ENCODE peak calls at places on chromosome 22, in seven cellular contexts. K is MM.1S; O is brain microvascular endothelial cell; W is WERI-Rb-1; L is A549; Z is activated CD8-positive, alpha-beta T cell treated with anti-CD3 and anti-CD28 coated beads for 36 hours; G is fibroblast of pulmonary artery. E is an unnamed sample.

GRCh38 chr22:27594020-27594419 is 207.5 kb downstream of the MN1 start:
- DNase-seq in Z (no peak), G (no peak), K (no peak), W (no peak), L (no peak), O (no peak), E (no peak)

GRCh38 chr22:50732681-50733080 is 5.3 kb upstream of the ACR start:
- DNase-seq in W (no peak), L (no peak), K (no peak), G (no peak), O (no peak), Z (no peak), E (no peak)

GRCh38 chr22:47332246-47332980 is 570.0 kb downstream of the TBC1D22A start:
- DNase-seq in K (no peak), Z (no peak), O (no peak), G (no peak), W (no peak), L (no peak), E (no peak)

GRCh38 chr22:44963055-44963454 is 46.8 kb downstream of the PHF21B start:
- DNase-seq in Z (no peak), K (no peak), L (no peak), O (no peak), G (no peak), W (no peak), E (no peak)

GRCh38 chr22:28072066-28072465 is 153.0 kb upstream of the PITPNB start:
- DNase-seq in Z (no peak), G (no peak), O (no peak), K (no peak), W (no peak), L (no peak), E (no peak)

GRCh38 chr22:47851586-47851985 is 1089.1 kb downstream of the TBC1D22A start:
- DNase-seq in L (no peak), O (no peak), Z (no peak), K (no peak), W (no peak), G (no peak), E (no peak)

GRCh38 chr22:46293591-46294260 is 2.9 kb upstream of the GTSE1 start:
- DNase-seq in K (peak), O (peak), G (no peak), Z (peak), L (no peak), W (no peak), E (peak)

GRCh38 chr22:19565921-19566598 is 41.9 kb upstream of the CLDN5 start:
- DNase-seq in K (no peak), L (no peak), G (no peak), O (no peak), Z (no peak), W (no peak), E (no peak)

GRCh38 chr22:46036558-46037408 is 59.8 kb upstream of the WNT7B start:
- DNase-seq in O (no peak), W (peak), G (no peak), L (peak), Z (peak), K (peak), E (no peak)

GRCh38 chr22:49147617-49148175 is 680.0 kb downstream of the BRD1 start:
- DNase-seq in W (no peak), K (no peak), L (no peak), O (no peak), Z (no peak), G (no peak), E (no peak)

GRCh38 chr22:49149721-49150608 is 677.7 kb downstream of the BRD1 start:
- DNase-seq in K (no peak), L (no peak), W (no peak), G (no peak), O (no peak), Z (no peak), E (no peak)

GRCh38 chr22:49146511-49146910 is 681.2 kb downstream of the BRD1 start:
- DNase-seq in G (no peak), K (no peak), W (no peak), L (no peak), Z (no peak), O (no peak), E (no peak)

GRCh38 chr22:49148895-49149418 is 678.7 kb downstream of the BRD1 start:
- DNase-seq in Z (no peak), W (no peak), G (no peak), K (no peak), L (no peak), O (no peak), E (no peak)

GRCh38 chr22:49147171-49147570 is 680.5 kb downstream of the BRD1 start:
- DNase-seq in Z (no peak), L (no peak), K (no peak), O (no peak), W (no peak), G (no peak), E (no peak)
- TF ChIP-seq CTCF in Z (no peak), L (no peak), K (no peak), O (no peak), W (no peak), G (no peak), E (no peak)

GRCh38 chr22:23773247-23774113 is 831 bp downstream of the MMP11 start:
- DNase-seq in W (no peak), O (no peak), Z (no peak), G (no peak), K (no peak), L (no peak), E (no peak)

GRCh38 chr22:23769321-23769965 is 1.7 kb upstream of the CHCHD10 start:
- DNase-seq in Z (no peak), L (no peak), G (no peak), O (no peak), W (no peak), K (no peak), E (no peak)

GRCh38 chr22:23774114-23774921 is 1.7 kb downstream of the MMP11 start:
- DNase-seq in L (no peak), O (no peak), G (no peak), W (no peak), Z (no peak), K (no peak), E (no peak)

GRCh38 chr22:23774922-23775436 is 2.3 kb downstream of the MMP11 start:
- DNase-seq in O (peak), L (peak), G (peak), W (no peak), K (no peak), Z (no peak), E (no peak)

DNA sequence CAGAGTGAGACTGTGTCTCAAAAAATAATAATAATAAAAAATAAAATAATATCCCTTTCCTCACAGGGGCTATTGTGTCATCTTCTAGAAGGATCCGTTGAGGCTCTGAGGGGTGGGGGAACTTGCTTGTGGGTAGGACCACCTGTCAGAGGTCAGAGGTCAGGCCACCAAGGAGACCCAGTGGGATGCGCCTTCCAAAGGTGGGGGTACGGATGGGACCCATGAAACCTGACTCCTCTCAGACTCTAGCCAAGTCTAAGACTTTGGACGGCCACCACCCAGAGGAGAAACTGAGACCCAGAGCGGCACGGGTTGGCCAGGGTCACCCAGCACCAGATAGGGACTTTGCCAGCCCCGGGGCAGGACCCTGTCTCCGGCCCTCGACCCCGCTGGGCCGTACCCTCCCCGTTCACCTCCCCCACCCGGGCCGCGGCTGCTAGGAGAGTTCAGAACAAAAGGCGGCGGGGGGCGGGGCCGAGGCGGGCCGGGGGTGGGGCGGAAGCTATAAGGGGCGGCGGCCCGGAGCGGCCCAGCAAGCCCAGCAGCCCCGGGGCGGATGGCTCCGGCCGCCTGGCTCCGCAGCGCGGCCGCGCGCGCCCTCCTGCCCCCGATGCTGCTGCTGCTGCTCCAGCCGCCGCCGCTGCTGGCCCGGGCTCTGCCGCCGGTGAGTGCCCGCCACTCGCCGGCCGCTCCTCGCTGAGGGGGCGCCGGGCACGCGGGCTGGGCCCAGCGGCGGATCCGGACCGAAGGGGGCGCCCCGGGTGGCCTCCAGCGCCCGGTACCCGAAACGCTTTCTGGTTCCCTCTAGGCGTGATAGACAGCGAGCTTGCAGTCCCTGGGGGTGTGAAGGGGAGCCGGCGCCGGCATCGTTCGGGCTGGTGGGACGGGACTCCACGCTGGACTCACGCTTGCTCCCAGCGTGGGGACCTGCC is at the start of gene MMP11:
- DNase-seq in O (no peak), G (no peak), Z (peak), K (peak), W (peak), L (no peak), E (peak)
- TF ChIP-seq CTCF in O (no peak), G (no peak), Z (no peak), K (no peak), W (no peak), L (no peak), E (no peak)

GRCh38 chr22:20775342-20775895 is 1.5 kb downstream of the SERPIND1 start:
- DNase-seq in G (no peak), O (no peak), Z (no peak), L (no peak), K (no peak), W (no peak), E (no peak)

GRCh38 chr22:20776624-20777405 is 2.9 kb downstream of the SERPIND1 start:
- DNase-seq in Z (no peak), O (no peak), G (no peak), W (no peak), L (no peak), K (no peak), E (no peak)

GRCh38 chr22:20779813-20780148 is 5.9 kb downstream of the SERPIND1 start:
- DNase-seq in O (peak), L (no peak), W (no peak), Z (no peak), G (peak), K (no peak), E (no peak)

GRCh38 chr22:20779014-20779812 is 5.3 kb downstream of the SERPIND1 start:
- DNase-seq in L (no peak), Z (no peak), G (no peak), O (no peak), W (no peak), K (no peak), E (no peak)

DNA sequence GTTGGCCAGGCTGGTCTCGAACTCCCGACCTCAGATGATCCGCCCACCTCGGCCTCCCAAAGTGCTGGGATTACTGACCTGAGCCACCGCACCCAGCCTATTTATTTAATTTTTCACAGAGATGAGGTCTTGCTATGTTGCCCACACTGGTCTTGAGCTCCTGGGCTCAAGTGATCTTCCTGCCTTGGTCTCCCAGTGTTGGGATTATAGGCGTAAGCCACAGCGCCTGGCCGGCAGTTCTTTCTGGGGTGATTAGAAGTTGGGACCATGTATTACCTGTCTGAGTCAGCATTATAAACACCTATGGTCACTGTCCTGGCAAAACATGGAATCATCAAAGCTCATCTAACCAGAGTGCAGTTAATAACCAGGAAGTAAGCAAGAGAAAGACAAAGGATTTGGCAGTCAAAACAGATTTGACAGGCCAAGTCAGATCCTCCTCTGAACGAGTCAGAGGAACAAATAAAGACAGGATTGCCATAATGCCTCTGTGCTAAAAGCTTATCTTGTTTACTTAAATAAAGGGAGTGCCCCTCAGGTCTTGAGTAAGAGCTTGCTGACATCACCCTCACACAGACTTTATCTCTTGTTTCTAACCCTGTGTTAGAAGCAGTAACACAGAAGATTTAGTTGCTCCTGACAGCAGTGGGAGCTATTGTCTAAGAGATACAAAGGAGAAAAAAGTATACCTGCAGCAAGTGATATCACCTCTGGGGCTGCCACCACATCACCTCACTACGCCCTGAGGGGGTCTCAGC is 3.7 kb downstream of the SERPIND1 start:
- DNase-seq in G (peak), K (no peak), Z (no peak), L (peak), O (peak), W (peak), E (no peak)
- TF ChIP-seq CTCF in G (peak), K (no peak), Z (no peak), L (peak), O (peak), W (no peak), E (no peak)

GRCh38 chr22:39469681-39470461 is 13.1 kb downstream of the MGAT3 start:
- DNase-seq in K (no peak), W (peak), L (no peak), O (no peak), G (no peak), Z (no peak), E (no peak)

GRCh38 chr22:39470462-39471335 is 13.9 kb downstream of the MGAT3 start:
- DNase-seq in L (no peak), G (no peak), Z (no peak), O (no peak), K (no peak), W (peak), E (no peak)

GRCh38 chr22:39472570-39473556 is 16.1 kb downstream of the MGAT3 start:
- DNase-seq in K (peak), W (no peak), G (peak), O (peak), L (no peak), Z (no peak), E (no peak)

GRCh38 chr22:39473856-39474255 is 17.0 kb downstream of the MGAT3 start:
- DNase-seq in Z (no peak), W (no peak), O (no peak), L (no peak), G (no peak), K (no peak), E (no peak)

GRCh38 chr22:39471421-39472141 is 14.8 kb downstream of the MGAT3 start:
- DNase-seq in L (no peak), W (peak), Z (peak), K (peak), O (peak), G (peak), E (no peak)
- TF ChIP-seq CTCF in L (no peak), W (no peak), Z (no peak), K (no peak), O (no peak), G (no peak), E (no peak)

GRCh38 chr22:31637375-31637937 is 24.6 kb downstream of the PISD start:
- DNase-seq in G (no peak), W (no peak), Z (no peak), O (no peak), L (no peak), K (no peak), E (no peak)
- TF ChIP-seq CTCF in G (no peak), W (peak), Z (no peak), O (no peak), L (no peak), K (no peak), E (no peak)

GRCh38 chr22:37126882-37127281 is 17.4 kb upstream of the TMPRSS6 start:
- DNase-seq in Z (peak), G (no peak), K (no peak), L (no peak), W (peak), O (no peak), E (no peak)
- TF ChIP-seq CTCF in Z (peak), G (peak), K (peak), L (peak), W (peak), O (peak), E (peak)

E was measured in glutamatergic neuron.